ENCODE peak calls at places on chromosomes 12 and 14, in eight cellular contexts. One of them, this sample, is unnamed.

GRCh38 chr12:11555743-11556625 is 93.5 kb upstream of the ETV6 start:
- DNase-seq in A549: no peak
- DNase-seq in IMR-90: no peak
- DNase-seq in PC-3: no peak
- DNase-seq in HepG2: no peak
- DNase-seq in SK-N-SH: no peak
- DNase-seq in OCI-LY7: no peak
- DNase-seq in fibroblast of lung: peak
- DNase-seq in this sample: no peak

GRCh38 chr14:68603682-68604360 is 189.0 kb downstream of the ZFP36L1 start:
- DNase-seq in fibroblast of lung: no peak
- DNase-seq in A549: no peak
- DNase-seq in HepG2: no peak
- DNase-seq in IMR-90: no peak
- DNase-seq in SK-N-SH: no peak
- DNase-seq in PC-3: no peak
- DNase-seq in OCI-LY7: no peak
- DNase-seq in this sample: no peak

GRCh38 chr12:54418441-54419087 is 502 bp downstream of the ITGA5 start:
- DNase-seq in SK-N-SH: peak
- DNase-seq in HepG2: no peak
- DNase-seq in OCI-LY7: no peak
- DNase-seq in A549: no peak
- DNase-seq in PC-3: no peak
- DNase-seq in fibroblast of lung: no peak
- DNase-seq in IMR-90: no peak
- DNase-seq in this sample: no peak

GRCh38 chr14:67928375-67928774 is 108.8 kb downstream of the RAD51B start:
- DNase-seq in SK-N-SH: no peak
- DNase-seq in fibroblast of lung: no peak
- DNase-seq in IMR-90: no peak
- DNase-seq in HepG2: no peak
- DNase-seq in PC-3: no peak
- DNase-seq in A549: no peak
- DNase-seq in OCI-LY7: no peak
- DNase-seq in this sample: no peak

GRCh38 chr12:104792570-104792969 is 165.5 kb downstream of the SLC41A2 start:
- DNase-seq in fibroblast of lung: peak
- DNase-seq in HepG2: no peak
- DNase-seq in PC-3: peak
- DNase-seq in A549: peak
- DNase-seq in OCI-LY7: no peak
- DNase-seq in SK-N-SH: no peak
- DNase-seq in IMR-90: peak
- DNase-seq in this sample: peak

GRCh38 chr12:28294300-28294699 is 104.0 kb downstream of the CCDC91 start:
- DNase-seq in fibroblast of lung: no peak
- DNase-seq in HepG2: no peak
- DNase-seq in IMR-90: no peak
- DNase-seq in SK-N-SH: no peak
- DNase-seq in OCI-LY7: peak
- DNase-seq in A549: no peak
- DNase-seq in PC-3: no peak
- DNase-seq in this sample: no peak

GRCh38 chr12:12010277-12011031 is 60.3 kb upstream of the BCL2L14 start:
- DNase-seq in OCI-LY7: peak
- DNase-seq in IMR-90: peak
- DNase-seq in PC-3: peak
- DNase-seq in fibroblast of lung: peak
- DNase-seq in HepG2: no peak
- DNase-seq in SK-N-SH: peak
- DNase-seq in A549: no peak
- DNase-seq in this sample: peak

GRCh38 chr12:12353807-12354206 is 3.1 kb upstream of the BORCS5 start:
- DNase-seq in fibroblast of lung: no peak
- DNase-seq in OCI-LY7: no peak
- DNase-seq in HepG2: no peak
- DNase-seq in A549: no peak
- DNase-seq in PC-3: no peak
- DNase-seq in SK-N-SH: no peak
- DNase-seq in IMR-90: no peak
- DNase-seq in this sample: no peak

GRCh38 chr14:102893452-102893851 is 29.0 kb upstream of the AMN start:
- DNase-seq in SK-N-SH: no peak
- DNase-seq in OCI-LY7: no peak
- DNase-seq in A549: no peak
- DNase-seq in IMR-90: peak
- DNase-seq in PC-3: no peak
- DNase-seq in fibroblast of lung: peak
- DNase-seq in HepG2: no peak
- DNase-seq in this sample: no peak

GRCh38 chr12:1932264-1932777 is 13.9 kb upstream of the CACNA2D4 start:
- DNase-seq in SK-N-SH: peak
- DNase-seq in PC-3: no peak
- DNase-seq in OCI-LY7: no peak
- DNase-seq in A549: no peak
- DNase-seq in HepG2: no peak
- DNase-seq in fibroblast of lung: peak
- DNase-seq in IMR-90: no peak
- DNase-seq in this sample: no peak

GRCh38 chr12:74412607-74413230 is 124.9 kb upstream of the ATXN7L3B start:
- DNase-seq in HepG2: peak
- DNase-seq in OCI-LY7: peak
- DNase-seq in A549: no peak
- DNase-seq in PC-3: peak
- DNase-seq in IMR-90: peak
- DNase-seq in SK-N-SH: no peak
- DNase-seq in fibroblast of lung: peak
- DNase-seq in this sample: no peak

GRCh38 chr14:100621806-100622205 is 34.6 kb upstream of the BEGAIN start:
- DNase-seq in HepG2: no peak
- DNase-seq in OCI-LY7: peak
- DNase-seq in PC-3: no peak
- DNase-seq in SK-N-SH: peak
- DNase-seq in fibroblast of lung: no peak
- DNase-seq in IMR-90: no peak
- DNase-seq in A549: no peak
- DNase-seq in this sample: no peak

GRCh38 chr14:92718659-92719058 is 29.8 kb downstream of the LGMN start:
- DNase-seq in HepG2: no peak
- DNase-seq in OCI-LY7: no peak
- DNase-seq in fibroblast of lung: peak
- DNase-seq in PC-3: no peak
- DNase-seq in SK-N-SH: no peak
- DNase-seq in A549: no peak
- DNase-seq in IMR-90: peak
- DNase-seq in this sample: no peak

DNA sequence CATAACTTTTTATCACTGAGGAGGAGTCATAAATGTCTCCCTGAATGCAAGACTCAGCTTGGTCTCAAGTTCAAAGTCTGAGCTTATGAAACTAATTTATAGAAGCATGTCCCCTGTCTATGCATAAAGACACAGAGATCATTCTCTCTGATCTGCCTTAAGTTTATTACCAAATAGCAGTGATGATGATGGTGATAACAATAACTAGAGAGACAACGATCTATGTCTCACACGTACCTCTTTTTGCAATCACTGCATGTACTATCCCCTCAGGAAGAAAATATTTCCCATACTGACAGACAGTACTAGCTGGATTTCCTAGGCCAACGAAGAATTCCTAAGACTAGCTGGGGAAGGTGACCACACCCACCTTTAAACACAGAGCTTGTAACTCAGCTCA is 266.4 kb upstream of the G2E3 start:
- DNase-seq in PC-3: no peak
- DNase-seq in SK-N-SH: no peak
- DNase-seq in IMR-90: no peak
- DNase-seq in OCI-LY7: no peak
- DNase-seq in fibroblast of lung: no peak
- DNase-seq in HepG2: no peak
- DNase-seq in A549: no peak
- DNase-seq in this sample: no peak
- H3K27ac ChIP-seq in PC-3: no peak
- H3K27ac ChIP-seq in SK-N-SH: no peak
- H3K27ac ChIP-seq in IMR-90: no peak
- H3K27ac ChIP-seq in OCI-LY7: no peak
- H3K27ac ChIP-seq in fibroblast of lung: no peak
- H3K27ac ChIP-seq in HepG2: no peak
- H3K27ac ChIP-seq in A549: no peak
- H3K27ac ChIP-seq in this sample: no peak

GRCh38 chr12:8899835-8900234 is 14.5 kb upstream of the PHC1 start:
- DNase-seq in HepG2: no peak
- DNase-seq in SK-N-SH: no peak
- DNase-seq in fibroblast of lung: no peak
- DNase-seq in OCI-LY7: no peak
- DNase-seq in IMR-90: no peak
- DNase-seq in PC-3: no peak
- DNase-seq in A549: no peak
- DNase-seq in this sample: no peak

GRCh38 chr12:8905546-8905945 is 8.8 kb upstream of the PHC1 start:
- DNase-seq in OCI-LY7: no peak
- DNase-seq in A549: no peak
- DNase-seq in fibroblast of lung: no peak
- DNase-seq in SK-N-SH: no peak
- DNase-seq in IMR-90: no peak
- DNase-seq in HepG2: no peak
- DNase-seq in PC-3: no peak
- DNase-seq in this sample: no peak

GRCh38 chr12:8906781-8907180 is 7.5 kb upstream of the PHC1 start:
- DNase-seq in fibroblast of lung: no peak
- DNase-seq in SK-N-SH: no peak
- DNase-seq in A549: no peak
- DNase-seq in OCI-LY7: no peak
- DNase-seq in PC-3: no peak
- DNase-seq in HepG2: no peak
- DNase-seq in IMR-90: no peak
- DNase-seq in this sample: no peak

GRCh38 chr12:8907513-8907912 is 6.8 kb upstream of the PHC1 start:
- DNase-seq in A549: no peak
- DNase-seq in OCI-LY7: no peak
- DNase-seq in PC-3: no peak
- DNase-seq in IMR-90: no peak
- DNase-seq in HepG2: no peak
- DNase-seq in fibroblast of lung: no peak
- DNase-seq in SK-N-SH: no peak
- DNase-seq in this sample: no peak

GRCh38 chr12:8904665-8905064 is 9.6 kb upstream of the PHC1 start:
- DNase-seq in SK-N-SH: no peak
- DNase-seq in IMR-90: no peak
- DNase-seq in OCI-LY7: no peak
- DNase-seq in HepG2: no peak
- DNase-seq in A549: no peak
- DNase-seq in PC-3: no peak
- DNase-seq in fibroblast of lung: no peak
- DNase-seq in this sample: no peak
- H3K4me2 ChIP-seq in SK-N-SH: no peak
- H3K4me2 ChIP-seq in IMR-90: no peak
- H3K4me2 ChIP-seq in OCI-LY7: peak
- H3K4me2 ChIP-seq in HepG2: no peak
- H3K4me2 ChIP-seq in A549: no peak
- H3K4me2 ChIP-seq in PC-3: no peak
- H3K4me2 ChIP-seq in fibroblast of lung: no peak
- H3K4me2 ChIP-seq in this sample: no peak

DNA sequence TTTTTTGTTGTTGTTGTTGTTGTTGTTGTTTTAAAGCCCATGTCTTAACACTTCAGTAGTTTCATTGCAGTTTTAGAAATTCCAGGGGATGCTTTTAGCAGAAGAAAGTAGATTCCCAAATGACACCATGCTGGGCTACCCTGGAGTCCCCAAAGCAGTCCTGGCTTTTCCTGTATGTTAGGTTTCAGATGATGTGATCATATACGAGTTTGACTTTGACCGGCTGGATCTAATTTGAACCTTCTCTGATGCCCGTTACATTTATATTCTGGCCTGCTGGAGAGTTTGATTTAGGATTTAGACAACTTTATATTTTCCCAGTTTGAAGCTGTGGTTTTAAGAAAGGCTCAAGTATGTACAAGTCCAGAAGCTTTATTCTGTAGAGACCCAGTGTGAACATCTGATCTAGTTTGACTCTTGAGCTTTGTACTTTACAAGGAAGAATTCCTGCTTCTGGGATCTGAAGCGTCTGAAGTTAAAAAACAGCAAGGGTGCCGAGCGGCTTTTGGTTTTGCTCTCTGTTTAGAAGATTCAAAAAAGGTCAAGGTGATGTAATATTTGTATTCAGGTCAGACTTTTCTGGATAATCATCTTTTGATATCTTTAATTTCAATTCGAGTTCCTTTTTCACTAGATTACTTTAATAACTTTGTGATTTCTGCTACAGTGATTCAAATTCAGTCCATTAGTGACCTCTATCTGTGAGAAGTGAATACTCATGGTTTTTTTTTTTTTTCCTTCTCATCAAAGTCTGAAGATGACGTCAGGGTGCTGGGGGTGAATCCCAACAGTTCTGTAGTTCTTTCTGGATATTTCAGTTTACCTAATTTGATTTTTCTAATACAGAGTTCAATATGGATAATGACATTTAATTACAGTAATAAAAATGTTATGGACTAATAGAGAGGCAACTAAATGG is 6.2 kb downstream of the FLRT2 start:
- DNase-seq in SK-N-SH: peak
- DNase-seq in A549: peak
- DNase-seq in HepG2: peak
- DNase-seq in fibroblast of lung: peak
- DNase-seq in PC-3: peak
- DNase-seq in OCI-LY7: no peak
- DNase-seq in IMR-90: peak
- DNase-seq in this sample: peak
- TF ChIP-seq CTCF in SK-N-SH: peak
- TF ChIP-seq CTCF in A549: peak
- TF ChIP-seq CTCF in HepG2: peak
- TF ChIP-seq CTCF in fibroblast of lung: peak
- TF ChIP-seq CTCF in PC-3: peak
- TF ChIP-seq CTCF in OCI-LY7: peak
- TF ChIP-seq CTCF in IMR-90: peak
- TF ChIP-seq CTCF in this sample: peak

DNA sequence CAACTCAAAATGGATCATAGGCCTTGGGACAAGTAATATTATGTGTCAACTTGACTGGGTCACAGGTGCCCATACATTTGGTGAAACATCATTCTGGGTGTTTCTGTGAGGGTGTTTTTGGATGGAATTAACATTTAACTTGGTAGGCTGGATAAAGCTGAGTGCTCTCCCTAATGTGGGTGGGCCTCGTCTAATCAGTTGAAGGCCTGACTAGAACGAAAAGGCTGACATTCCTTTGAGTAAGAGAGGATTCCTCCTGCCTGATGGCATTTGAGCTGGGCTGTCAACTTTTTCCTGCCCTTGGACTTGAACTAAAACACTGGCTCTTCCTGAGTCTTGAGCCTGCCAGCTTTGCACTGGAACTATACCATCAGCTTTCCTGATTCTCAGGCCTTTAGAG is 93.4 kb upstream of the ESRRB start:
- DNase-seq in SK-N-SH: no peak
- DNase-seq in IMR-90: no peak
- DNase-seq in fibroblast of lung: no peak
- DNase-seq in HepG2: no peak
- DNase-seq in OCI-LY7: no peak
- DNase-seq in PC-3: no peak
- DNase-seq in A549: no peak
- DNase-seq in this sample: no peak
- H3K27ac ChIP-seq in SK-N-SH: no peak
- H3K27ac ChIP-seq in IMR-90: no peak
- H3K27ac ChIP-seq in fibroblast of lung: no peak
- H3K27ac ChIP-seq in HepG2: no peak
- H3K27ac ChIP-seq in OCI-LY7: no peak
- H3K27ac ChIP-seq in PC-3: no peak
- H3K27ac ChIP-seq in A549: no peak
- H3K27ac ChIP-seq in this sample: no peak

GRCh38 chr12:108862588-108862959 is 5.2 kb upstream of the SSH1 start:
- DNase-seq in SK-N-SH: no peak
- DNase-seq in OCI-LY7: no peak
- DNase-seq in A549: no peak
- DNase-seq in PC-3: no peak
- DNase-seq in HepG2: no peak
- DNase-seq in fibroblast of lung: no peak
- DNase-seq in IMR-90: no peak
- DNase-seq in this sample: no peak
- H3K4me2 ChIP-seq in SK-N-SH: no peak
- H3K4me2 ChIP-seq in OCI-LY7: no peak
- H3K4me2 ChIP-seq in A549: no peak
- H3K4me2 ChIP-seq in PC-3: no peak
- H3K4me2 ChIP-seq in HepG2: no peak
- H3K4me2 ChIP-seq in fibroblast of lung: no peak
- H3K4me2 ChIP-seq in IMR-90: no peak
- H3K4me2 ChIP-seq in this sample: no peak